ENCODE peak calls at places on chromosomes 3 and 15, in seven cellular contexts. D is breast epithelium, P is Peyer's patch, Y is tibial nerve, N is body of pancreas, A is ovary, C is GM12891. W is an unnamed sample.

GRCh38 chr3:189797103-189797850 is 166.1 kb downstream of the TP63 start:
- DNase-seq in D (no peak), P (no peak), Y (no peak), N (no peak), A (no peak), C (no peak), W (no peak)

GRCh38 chr15:55791576-55792400 is 48.8 kb upstream of the PRTG start:
- DNase-seq in D (no peak), P (no peak), Y (no peak), N (no peak), A (no peak), C (no peak), W (no peak)

GRCh38 chr15:59887211-59887610 is 116.9 kb upstream of the FOXB1 start:
- DNase-seq in D (no peak), P (no peak), Y (no peak), N (no peak), A (no peak), C (no peak), W (no peak)

GRCh38 chr3:28768439-28768838 is 419.8 kb upstream of the AZI2 start:
- DNase-seq in D (no peak), P (no peak), Y (no peak), N (no peak), A (no peak), C (no peak), W (no peak)

GRCh38 chr3:147361671-147362420 is 44.5 kb downstream of the ZIC4 start:
- DNase-seq in D (no peak), P (no peak), Y (peak; percentile 25), N (peak; percentile 5), A (no peak), C (peak; percentile 27), W (peak; percentile 63)

GRCh38 chr3:171528102-171528501 is 67.9 kb upstream of the TNIK start:
- DNase-seq in D (no peak), P (no peak), Y (no peak), N (no peak), A (no peak), C (no peak), W (no peak)

GRCh38 chr15:92655178-92655995 is at the start of gene FAM174B:
- DNase-seq in D (no peak), P (no peak), Y (no peak), N (peak; percentile 75), A (peak; percentile 61), C (peak; percentile 66), W (no peak)

GRCh38 chr3:73479325-73479724 is 145.4 kb downstream of the PDZRN3 start:
- DNase-seq in D (no peak), P (no peak), Y (no peak), N (no peak), A (no peak), C (no peak), W (no peak)

GRCh38 chr3:188319569-188319968 is 165.6 kb downstream of the LPP start:
- DNase-seq in D (no peak), P (no peak), Y (no peak), N (no peak), A (no peak), C (no peak), W (no peak)

GRCh38 chr3:86993704-86994103 is 2.8 kb upstream of the VGLL3 start:
- DNase-seq in D (no peak), P (no peak), Y (no peak), N (no peak), A (no peak), C (no peak), W (no peak)

GRCh38 chr3:115388825-115389224 is 234.5 kb upstream of the GAP43 start:
- DNase-seq in D (no peak), P (no peak), Y (no peak), N (no peak), A (no peak), C (no peak), W (no peak)

GRCh38 chr3:95926904-95927501 is 887.4 kb upstream of the EPHA6 start:
- DNase-seq in D (no peak), P (no peak), Y (no peak), N (no peak), A (no peak), C (no peak), W (no peak)

GRCh38 chr3:66033241-66034138 is 5.2 kb downstream of the MAGI1 start:
- DNase-seq in D (no peak), P (no peak), Y (no peak), N (no peak), A (no peak), C (no peak), W (no peak)

GRCh38 chr3:100518983-100519382 is 26.6 kb downstream of the TMEM45A start:
- DNase-seq in D (no peak), P (no peak), Y (no peak), N (no peak), A (no peak), C (no peak), W (no peak)

GRCh38 chr15:52163321-52164190 is 27.6 kb downstream of the GNB5 start:
- DNase-seq in D (no peak), P (no peak), Y (no peak), N (no peak), A (no peak), C (no peak), W (peak; percentile 9)

GRCh38 chr3:12832350-12833225 is 8.8 kb downstream of the RPL32 start:
- DNase-seq in D (no peak), P (no peak), Y (no peak), N (no peak), A (no peak), C (no peak), W (no peak)
- TF ChIP-seq POLR2A in D (no peak), P (no peak), Y (no peak), N (no peak), A (no peak), C (peak; percentile 71), W (no peak)

GRCh38 chr3:138314751-138315150 is 14.9 kb downstream of the NME9 start:
- DNase-seq in D (no peak), P (no peak), Y (no peak), N (no peak), A (no peak), C (no peak), W (no peak)
- TF ChIP-seq POLR2A in D (no peak), P (no peak), Y (no peak), N (no peak), A (no peak), C (no peak), W (no peak)

GRCh38 chr3:149085828-149086231 is 503 bp downstream of the HLTF start:
- DNase-seq in D (no peak), P (no peak), Y (peak; percentile 22), N (no peak), A (no peak), C (no peak), W (peak; percentile 89)

GRCh38 chr3:149089395-149089794 is 3.1 kb upstream of the HLTF start:
- DNase-seq in D (no peak), P (no peak), Y (no peak), N (no peak), A (no peak), C (no peak), W (no peak)

GRCh38 chr3:149090907-149091306 is 4.6 kb upstream of the HLTF start:
- DNase-seq in D (no peak), P (no peak), Y (no peak), N (no peak), A (no peak), C (no peak), W (no peak)

GRCh38 chr3:149087208-149087607 is 875 bp upstream of the HLTF start:
- DNase-seq in D (no peak), P (no peak), Y (no peak), N (no peak), A (no peak), C (no peak), W (no peak)

DNA sequence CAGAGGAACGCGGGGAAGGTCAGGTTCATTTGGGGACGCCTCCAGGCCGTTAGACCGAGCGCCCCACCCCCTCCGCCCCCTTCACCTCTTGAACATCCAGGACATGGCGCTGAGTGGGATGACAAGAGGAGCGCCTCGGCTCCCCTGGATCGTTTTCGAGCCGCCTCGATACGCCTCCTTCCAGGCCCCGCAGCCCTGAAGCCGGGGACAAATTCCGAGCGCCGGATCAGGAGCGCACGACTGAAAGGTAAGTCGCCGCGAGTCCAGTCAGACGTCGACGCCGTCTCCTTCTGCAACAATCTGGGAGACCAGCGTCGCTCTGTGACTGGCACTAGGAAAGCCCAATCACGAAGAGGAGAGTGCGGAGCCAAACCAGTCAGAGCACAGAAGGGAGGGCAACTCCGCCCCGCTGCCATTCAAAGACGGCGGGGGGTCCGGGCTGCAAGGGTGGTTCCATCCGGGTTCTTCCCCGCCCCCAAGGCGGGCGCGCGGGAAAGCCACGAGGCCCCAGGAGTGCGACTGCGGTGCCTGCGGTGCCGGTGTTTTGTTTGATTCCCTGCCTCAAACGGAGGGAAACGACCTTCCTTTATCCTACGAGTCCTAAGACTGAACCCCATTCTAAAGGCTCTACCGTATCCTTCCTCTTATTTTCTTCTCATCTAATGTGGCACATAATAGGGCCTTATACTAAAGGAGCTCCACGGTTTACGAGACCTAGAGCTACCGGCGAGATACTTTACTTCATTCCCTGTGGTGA is at the start of gene HLTF:
- DNase-seq in D (peak; percentile 87), P (peak; percentile 90), Y (peak; percentile 91), N (peak; percentile 97), A (peak; percentile 95), C (peak; percentile 74), W (peak; percentile 95)
- TF ChIP-seq POLR2A in D (no peak), P (peak; percentile 48), Y (peak; percentile 71), N (peak; percentile 24), A (no peak), C (no peak), W (peak; percentile 78)

GRCh38 chr3:120558784-120559227 is 37.3 kb upstream of the NDUFB4 start:
- DNase-seq in D (peak; percentile 91), P (peak; percentile 78), Y (peak; percentile 90), N (peak; percentile 92), A (peak; percentile 89), C (peak; percentile 60), W (peak; percentile 90)
- TF ChIP-seq POLR2A in D (no peak), P (no peak), Y (no peak), N (no peak), A (peak; percentile 53), C (no peak), W (peak; percentile 29)

DNA sequence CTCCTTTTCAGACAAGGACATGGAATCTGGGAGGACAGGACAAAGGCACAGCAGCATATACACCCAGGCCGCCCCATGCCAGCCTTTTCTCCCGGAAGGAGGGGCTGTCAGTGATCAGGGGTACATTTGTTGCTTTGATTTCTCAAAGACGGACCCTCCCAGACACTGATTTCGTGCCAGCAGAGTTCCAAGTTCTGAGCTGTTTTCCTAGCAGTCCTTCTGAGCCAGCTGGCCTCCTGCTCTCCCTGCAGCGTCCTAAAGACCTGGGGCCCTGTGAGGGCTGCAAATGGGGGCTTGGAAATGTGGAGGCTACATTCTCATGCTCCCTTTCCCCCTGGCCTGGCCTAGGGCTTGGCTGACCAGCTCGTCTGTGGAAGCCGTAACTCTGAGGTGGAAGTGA is 22.3 kb downstream of the CTSH start:
- DNase-seq in D (no peak), P (no peak), Y (no peak), N (no peak), A (no peak), C (no peak), W (no peak)
- TF ChIP-seq POLR2A in D (no peak), P (no peak), Y (no peak), N (no peak), A (no peak), C (no peak), W (no peak)

DNA sequence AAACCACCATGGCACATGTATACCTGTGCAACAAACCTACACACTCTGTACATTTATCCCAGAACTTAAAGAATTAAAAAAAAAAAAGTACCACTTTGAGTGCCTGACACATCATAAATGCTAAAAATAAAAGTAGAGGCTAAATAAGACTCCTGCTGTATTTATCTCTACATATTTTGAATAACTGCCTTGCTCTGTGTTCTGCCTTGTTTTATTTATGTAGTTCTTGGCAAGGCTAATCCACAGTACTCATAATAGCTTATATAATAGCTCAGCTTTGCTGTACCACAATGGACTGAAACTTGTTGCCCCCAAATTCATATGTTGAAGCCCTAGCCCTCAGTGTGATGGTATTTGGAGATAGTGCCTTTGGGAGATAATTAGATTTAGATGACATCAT is 95.4 kb upstream of the ADAMTS9 start:
- DNase-seq in D (no peak), P (no peak), Y (no peak), N (no peak), A (no peak), C (no peak), W (no peak)
- TF ChIP-seq POLR2A in D (no peak), P (no peak), Y (no peak), N (no peak), A (no peak), C (no peak), W (no peak)